ENCODE peak calls at places on chromosome 22, in eight cellular contexts. One of them, this sample, is unnamed.

GRCh38 chr22:44348963-44349950 is 36.5 kb upstream of the SHISAL1 start:
- DNase-seq in skeletal muscle cell: no peak
- DNase-seq in caudate nucleus: no peak
- DNase-seq in stimulated activated CD4-positive, alpha-beta T cell treated with anti-CD3 and anti-CD28 coated beads, Interleukin-1b, Interleukin-23, amount 100 ng/mL, for 24 hours: no peak
- DNase-seq in non-pigmented ciliary epithelial cell: no peak
- DNase-seq in COLO829: no peak
- DNase-seq in GM12865: no peak
- DNase-seq in nephron progenitor cell: peak
- DNase-seq in this sample: no peak

GRCh38 chr22:30566125-30566524 is 8.3 kb downstream of the GAL3ST1 start:
- DNase-seq in skeletal muscle cell: no peak
- DNase-seq in caudate nucleus: no peak
- DNase-seq in stimulated activated CD4-positive, alpha-beta T cell treated with anti-CD3 and anti-CD28 coated beads, Interleukin-1b, Interleukin-23, amount 100 ng/mL, for 24 hours: no peak
- DNase-seq in non-pigmented ciliary epithelial cell: no peak
- DNase-seq in COLO829: no peak
- DNase-seq in GM12865: no peak
- DNase-seq in nephron progenitor cell: no peak
- DNase-seq in this sample: no peak

GRCh38 chr22:28703436-28703835 is 23.8 kb upstream of the TTC28 start:
- DNase-seq in skeletal muscle cell: no peak
- DNase-seq in caudate nucleus: no peak
- DNase-seq in stimulated activated CD4-positive, alpha-beta T cell treated with anti-CD3 and anti-CD28 coated beads, Interleukin-1b, Interleukin-23, amount 100 ng/mL, for 24 hours: no peak
- DNase-seq in non-pigmented ciliary epithelial cell: no peak
- DNase-seq in COLO829: no peak
- DNase-seq in GM12865: no peak
- DNase-seq in nephron progenitor cell: no peak
- DNase-seq in this sample: peak

GRCh38 chr22:29914165-29914564 is 31.2 kb downstream of the MTMR3 start:
- DNase-seq in skeletal muscle cell: peak
- DNase-seq in caudate nucleus: no peak
- DNase-seq in stimulated activated CD4-positive, alpha-beta T cell treated with anti-CD3 and anti-CD28 coated beads, Interleukin-1b, Interleukin-23, amount 100 ng/mL, for 24 hours: no peak
- DNase-seq in non-pigmented ciliary epithelial cell: peak
- DNase-seq in COLO829: no peak
- DNase-seq in GM12865: no peak
- DNase-seq in nephron progenitor cell: no peak
- DNase-seq in this sample: peak

GRCh38 chr22:29154364-29155048 is 51.2 kb upstream of the EMID1 start:
- DNase-seq in skeletal muscle cell: no peak
- DNase-seq in caudate nucleus: peak
- DNase-seq in stimulated activated CD4-positive, alpha-beta T cell treated with anti-CD3 and anti-CD28 coated beads, Interleukin-1b, Interleukin-23, amount 100 ng/mL, for 24 hours: peak
- DNase-seq in non-pigmented ciliary epithelial cell: peak
- DNase-seq in COLO829: peak
- DNase-seq in GM12865: peak
- DNase-seq in nephron progenitor cell: peak
- DNase-seq in this sample: peak

GRCh38 chr22:48605856-48606255 is 1221.8 kb downstream of the BRD1 start:
- DNase-seq in skeletal muscle cell: no peak
- DNase-seq in caudate nucleus: no peak
- DNase-seq in stimulated activated CD4-positive, alpha-beta T cell treated with anti-CD3 and anti-CD28 coated beads, Interleukin-1b, Interleukin-23, amount 100 ng/mL, for 24 hours: no peak
- DNase-seq in non-pigmented ciliary epithelial cell: no peak
- DNase-seq in COLO829: no peak
- DNase-seq in GM12865: no peak
- DNase-seq in nephron progenitor cell: no peak
- DNase-seq in this sample: no peak

GRCh38 chr22:46241397-46242007 is 8.6 kb downstream of the CDPF1 start:
- DNase-seq in skeletal muscle cell: no peak
- DNase-seq in caudate nucleus: no peak
- DNase-seq in stimulated activated CD4-positive, alpha-beta T cell treated with anti-CD3 and anti-CD28 coated beads, Interleukin-1b, Interleukin-23, amount 100 ng/mL, for 24 hours: no peak
- DNase-seq in non-pigmented ciliary epithelial cell: no peak
- DNase-seq in COLO829: no peak
- DNase-seq in GM12865: no peak
- DNase-seq in nephron progenitor cell: no peak
- DNase-seq in this sample: no peak

GRCh38 chr22:23970816-23971482 is 3.3 kb downstream of the DDT start:
- DNase-seq in skeletal muscle cell: no peak
- DNase-seq in caudate nucleus: no peak
- DNase-seq in stimulated activated CD4-positive, alpha-beta T cell treated with anti-CD3 and anti-CD28 coated beads, Interleukin-1b, Interleukin-23, amount 100 ng/mL, for 24 hours: no peak
- DNase-seq in non-pigmented ciliary epithelial cell: no peak
- DNase-seq in COLO829: no peak
- DNase-seq in GM12865: peak
- DNase-seq in nephron progenitor cell: no peak
- DNase-seq in this sample: no peak

GRCh38 chr22:25666308-25666707 is 75.7 kb upstream of the MYO18B start:
- DNase-seq in skeletal muscle cell: peak
- DNase-seq in caudate nucleus: no peak
- DNase-seq in stimulated activated CD4-positive, alpha-beta T cell treated with anti-CD3 and anti-CD28 coated beads, Interleukin-1b, Interleukin-23, amount 100 ng/mL, for 24 hours: no peak
- DNase-seq in non-pigmented ciliary epithelial cell: no peak
- DNase-seq in COLO829: no peak
- DNase-seq in GM12865: no peak
- DNase-seq in nephron progenitor cell: peak
- DNase-seq in this sample: no peak

This sample was measured in fibroblast of the conjunctiva.